ENCODE peak calls at places on chromosome 1, in four cellular contexts. U is IMR-90, O is ovary, K is body of pancreas. F is an unnamed sample.
A peak's percentile ranks its signal among the peaks of the same experiment; 100 is the strongest.

GRCh38 chr1:73755649-73756048 is 442.3 kb downstream of the LRRIQ3 start:
- DNase-seq in U (no peak), O (no peak), K (no peak), F (no peak)

GRCh38 chr1:14543191-14543849 is 55.2 kb upstream of the KAZN start:
- DNase-seq in U (peak; percentile 15), O (no peak), K (no peak), F (no peak)

GRCh38 chr1:224894915-224895314 is 34.6 kb upstream of the DNAH14 start:
- DNase-seq in U (peak; percentile 8), O (no peak), K (no peak), F (no peak)

GRCh38 chr1:34642679-34643078 is 112.2 kb upstream of the GJB5 start:
- DNase-seq in U (no peak), O (no peak), K (no peak), F (no peak)

GRCh38 chr1:41314781-41315481 is 46.3 kb upstream of the FOXO6 start:
- DNase-seq in U (peak; percentile 41), O (no peak), K (no peak), F (no peak)

GRCh38 chr1:184866991-184867788 is 107.1 kb downstream of the NIBAN1 start:
- DNase-seq in U (peak; percentile 96), O (no peak), K (no peak), F (no peak)

GRCh38 chr1:94038511-94038910 is 82.4 kb downstream of the ABCA4 start:
- DNase-seq in U (peak; percentile 47), O (no peak), K (no peak), F (no peak)

GRCh38 chr1:66520655-66521054 is 13.3 kb upstream of the SGIP1 start:
- DNase-seq in U (no peak), O (no peak), K (no peak), F (no peak)

GRCh38 chr1:223714849-223715709 is 2.7 kb downstream of the CAPN2 start:
- DNase-seq in U (peak; percentile 96), O (peak; percentile 47), K (no peak), F (no peak)
- TF ChIP-seq POLR2A in U (no peak), O (no peak), K (no peak), F (no peak)

DNA sequence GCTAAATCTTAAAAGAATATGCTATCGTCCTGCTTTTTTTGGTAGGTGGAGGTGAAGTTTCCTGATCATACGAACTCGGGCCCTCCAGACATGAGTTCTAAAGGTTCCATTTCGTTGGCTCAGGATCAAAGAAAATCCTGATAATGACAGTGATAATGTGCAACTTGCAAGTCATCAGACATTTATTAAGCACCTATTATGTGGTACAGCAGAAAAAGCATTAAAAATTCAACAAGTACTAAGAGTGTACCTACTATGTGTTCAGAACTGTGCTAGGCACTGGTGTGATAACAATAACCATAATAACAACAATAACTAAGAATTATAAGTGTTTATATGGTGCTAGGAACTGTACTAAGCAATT is 3.9 kb upstream of the IER5 start:
- DNase-seq in U (no peak), O (no peak), K (no peak), F (no peak)
- TF ChIP-seq CTCF in U (no peak), O (no peak), K (no peak), F (no peak)

DNA sequence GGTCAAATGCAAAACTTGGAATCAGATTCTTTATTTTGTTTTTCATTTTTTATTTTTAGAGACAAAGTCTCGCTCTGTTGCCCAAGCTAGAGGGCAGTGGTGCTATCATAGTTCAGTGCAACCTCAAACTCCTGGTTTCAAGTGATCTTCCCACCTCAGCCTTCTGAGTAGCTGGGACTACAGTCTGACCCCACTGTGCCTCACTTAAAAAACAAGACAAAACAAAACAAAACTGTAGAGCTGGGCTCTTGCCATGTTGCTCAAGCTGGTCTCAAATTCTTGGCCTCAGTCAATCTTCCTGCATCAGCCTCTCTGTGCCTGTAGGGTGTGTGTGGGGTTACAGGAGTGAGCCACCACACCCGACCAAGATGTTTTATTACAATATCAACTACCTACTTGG is 396.0 kb upstream of the USP24 start:
- DNase-seq in U (no peak), O (no peak), K (no peak), F (no peak)
- H3K27ac ChIP-seq in U (peak overlapping the region; percentile 54), O (no peak overlapping the region), K (no peak overlapping the region), F (no peak overlapping the region)

GRCh38 chr1:23167353-23168078 is 1.1 kb downstream of the LUZP1 start:
- DNase-seq in U (peak; percentile 64), O (peak; percentile 31), K (peak; percentile 59), F (peak; percentile 41)
- TF ChIP-seq POLR2A in U (no peak), O (no peak), K (peak; percentile 22), F (no peak)

DNA sequence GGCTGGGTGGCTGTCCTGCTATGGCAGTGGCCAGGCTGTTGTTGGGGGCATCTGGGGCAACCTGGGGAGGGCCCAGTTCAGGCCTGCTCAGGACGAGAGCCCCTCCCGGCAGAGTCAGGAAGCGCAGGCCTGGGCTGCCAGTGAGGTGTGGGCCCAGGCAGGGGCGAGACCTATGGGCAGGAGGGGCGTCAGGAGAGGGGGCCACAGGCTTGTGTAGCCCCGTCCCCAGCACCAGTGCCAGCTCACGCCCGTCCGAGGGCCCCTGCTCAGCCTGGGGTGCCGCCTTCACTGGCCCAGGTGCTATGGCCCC is 28.1 kb downstream of the ARHGEF16 start:
- DNase-seq in U (no peak), O (no peak), K (no peak), F (no peak)
- TF ChIP-seq CTCF in U (no peak), O (no peak), K (no peak), F (no peak)

GRCh38 chr1:155740995-155741394 is 52.1 kb downstream of the DAP3 start:
- DNase-seq in U (no peak), O (no peak), K (no peak), F (no peak)

GRCh38 chr1:155741908-155742307 is 53.0 kb downstream of the DAP3 start:
- DNase-seq in U (no peak), O (no peak), K (no peak), F (no peak)

GRCh38 chr1:155744711-155745283 is 55.9 kb downstream of the DAP3 start:
- DNase-seq in U (no peak), O (no peak), K (no peak), F (no peak)
- H3K27ac ChIP-seq in U (no peak overlapping the region), O (peak overlapping the region; percentile 68), K (peak overlapping the region; percentile 81), F (peak overlapping the region; percentile 83)

GRCh38 chr1:200869753-200870391 is 2.9 kb upstream of the GPR25 start:
- DNase-seq in U (no peak), O (no peak), K (no peak), F (no peak)
- TF ChIP-seq POLR2A in U (no peak), O (no peak), K (no peak), F (no peak)

GRCh38 chr1:22143065-22143514 is at the start of gene WNT4:
- DNase-seq in U (no peak), O (peak; percentile 62), K (peak; percentile 68), F (peak; percentile 54)
- TF ChIP-seq CTCF in U (peak; percentile 18), O (no peak), K (peak; percentile 42), F (peak; percentile 33)